ENCODE peak calls at places on chromosomes 11 and 22, in eight cellular contexts. V is CD8-positive, alpha-beta T cell; X is PC-9; D is pancreas; S is ovary; O is ascending aorta; Z is transverse colon; F is cardiac muscle cell. H is an unnamed sample.

GRCh38 chr11:114832532-114833125 is 154.3 kb downstream of the NXPE2 start:
- DNase-seq in V (no peak), X (no peak), D (no peak), S (no peak), O (no peak), Z (no peak), F (peak), H (peak)

GRCh38 chr11:67277231-67277961 is 11.1 kb downstream of the GRK2 start:
- DNase-seq in V (peak), X (no peak), D (peak), S (peak), O (peak), Z (peak), F (peak), H (no peak)

GRCh38 chr11:80023416-80023815 is 582.6 kb upstream of the TENM4 start:
- DNase-seq in V (no peak), X (no peak), D (no peak), S (no peak), O (no peak), Z (no peak), F (no peak), H (no peak)

GRCh38 chr11:64461081-64461480 is 102.1 kb downstream of the RPS6KA4 start:
- DNase-seq in V (no peak), X (no peak), D (no peak), S (no peak), O (no peak), Z (no peak), F (no peak), H (no peak)

GRCh38 chr11:12361650-12362049 is 15.7 kb upstream of the PARVA start:
- DNase-seq in V (no peak), X (no peak), D (no peak), S (no peak), O (no peak), Z (no peak), F (no peak), H (no peak)

GRCh38 chr11:117823941-117824420 is 563 bp downstream of the FXYD2 start:
- DNase-seq in V (peak), X (no peak), D (peak), S (peak), O (peak), Z (peak), F (no peak), H (no peak)

GRCh38 chr11:44977493-44977984 is 26.9 kb upstream of the TP53I11 start:
- DNase-seq in V (no peak), X (peak), D (no peak), S (no peak), O (no peak), Z (peak), F (no peak), H (peak)

GRCh38 chr22:19431641-19432091 is at the start of gene HIRA:
- DNase-seq in V (peak), X (peak), D (peak), S (peak), O (peak), Z (peak), F (peak), H (peak)

GRCh38 chr11:20056109-20057054 is 103.9 kb downstream of the DBX1 start:
- DNase-seq in V (no peak), X (no peak), D (no peak), S (no peak), O (peak), Z (peak), F (no peak), H (no peak)

GRCh38 chr22:36048911-36049677 is 20.5 kb upstream of the RBFOX2 start:
- DNase-seq in V (no peak), X (peak), D (no peak), S (no peak), O (no peak), Z (no peak), F (no peak), H (no peak)

GRCh38 chr11:22536036-22536435 is 89.6 kb downstream of the FANCF start:
- DNase-seq in V (no peak), X (no peak), D (no peak), S (no peak), O (no peak), Z (no peak), F (no peak), H (no peak)

DNA sequence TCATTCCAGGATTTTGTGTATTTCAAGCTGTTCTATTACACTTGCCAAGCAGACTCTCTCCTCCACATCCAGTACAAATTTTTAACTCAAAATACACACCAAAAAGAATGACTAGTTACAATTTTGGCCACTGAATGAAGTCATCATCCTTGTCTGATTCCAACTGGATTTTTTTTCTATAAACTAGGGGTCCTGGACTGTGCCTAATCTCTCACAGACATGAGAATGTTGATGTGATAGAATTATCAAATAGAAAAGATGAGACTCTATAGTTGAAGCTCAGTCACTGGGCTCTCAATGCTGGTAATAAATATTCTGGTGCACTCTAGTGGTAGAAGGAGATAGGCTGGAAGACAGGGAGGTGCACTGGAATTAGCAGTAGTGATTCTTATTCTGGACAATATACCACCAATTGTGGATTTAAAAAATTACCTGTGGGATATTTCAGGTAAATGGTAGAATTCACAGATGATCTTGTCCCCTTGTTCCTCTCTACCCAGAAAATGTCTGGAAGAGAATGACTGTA is 85.7 kb downstream of the FANCF start:
- DNase-seq in V (no peak), X (no peak), D (no peak), S (no peak), O (no peak), Z (no peak), F (peak), H (no peak)
- TF ChIP-seq CTCF in V (peak), X (peak), D (peak), S (no peak), O (no peak), Z (peak), F (peak), H (peak)

GRCh38 chr22:17157714-17158113 is 1.4 kb downstream of the HDHD5 start:
- DNase-seq in V (no peak), X (no peak), D (no peak), S (no peak), O (no peak), Z (no peak), F (no peak), H (no peak)
- H3K4me3 ChIP-seq in V (no peak), X (peak), D (peak), S (peak), O (peak), Z (peak), F (peak), H (peak)

GRCh38 chr11:76459299-76459698 is 14.5 kb downstream of the EMSY start:
- DNase-seq in V (no peak), X (no peak), D (no peak), S (no peak), O (no peak), Z (no peak), F (no peak), H (no peak)
- TF ChIP-seq CTCF in V (no peak), X (peak), D (peak), S (no peak), O (no peak), Z (peak), F (peak), H (peak)

GRCh38 chr11:17683378-17684161 is 35.8 kb upstream of the MYOD1 start:
- DNase-seq in V (no peak), X (peak), D (no peak), S (no peak), O (no peak), Z (no peak), F (no peak), H (peak)
- H3K4me3 ChIP-seq in V (no peak), X (no peak), D (no peak), S (no peak), O (no peak), Z (no peak), F (no peak), H (no peak)

H was measured in LNCaP clone FGC.